ENCODE peak calls at places on chromosomes 16 and 17, in eight cellular contexts. P, E, N, L, K, X, T and A are unnamed samples.

GRCh38 chr17:4739122-4740024 is at the start of the genes CXCL16 and ZMYND15:
- DNase-seq in P (peak), E (peak), N (peak), L (peak), K (no peak), X (no peak), T (peak), A (peak)

GRCh38 chr16:79970091-79970490 is 369.6 kb upstream of the MAF start:
- DNase-seq in P (no peak), E (no peak), N (no peak), L (no peak), K (no peak), X (no peak), T (no peak), A (no peak)

GRCh38 chr16:89121691-89122321 is 28.2 kb downstream of the ACSF3 start:
- DNase-seq in P (no peak), E (peak), N (no peak), L (no peak), K (no peak), X (no peak), T (no peak), A (no peak)

GRCh38 chr16:14194706-14195105 is 123.6 kb downstream of the MRTFB start:
- DNase-seq in P (no peak), E (no peak), N (no peak), L (no peak), K (no peak), X (no peak), T (no peak), A (no peak)

GRCh38 chr17:79651751-79652150 is 40.9 kb upstream of the RBFOX3 start:
- DNase-seq in P (no peak), E (no peak), N (no peak), L (no peak), K (no peak), X (no peak), T (no peak), A (no peak)

GRCh38 chr17:65103896-65104295 is 33.3 kb upstream of the RGS9 start:
- DNase-seq in P (no peak), E (no peak), N (no peak), L (no peak), K (no peak), X (peak), T (peak), A (no peak)

GRCh38 chr16:27366687-27367462 is 35.1 kb upstream of the IL21R start:
- DNase-seq in P (peak), E (peak), N (no peak), L (no peak), K (no peak), X (no peak), T (no peak), A (no peak)

GRCh38 chr16:73356401-73357079 is 308.6 kb upstream of the ZFHX3 start:
- DNase-seq in P (no peak), E (no peak), N (no peak), L (no peak), K (no peak), X (no peak), T (no peak), A (no peak)

GRCh38 chr17:60604686-60605334 is 4.8 kb downstream of the PPM1D start:
- DNase-seq in P (no peak), E (no peak), N (no peak), L (no peak), K (peak), X (peak), T (peak), A (no peak)

GRCh38 chr17:15262291-15263205 is 2.6 kb downstream of the PMP22 start:
- DNase-seq in P (no peak), E (peak), N (peak), L (no peak), K (peak), X (peak), T (peak), A (peak)

GRCh38 chr17:79676796-79677195 is 53.9 kb upstream of the ENPP7 start:
- DNase-seq in P (no peak), E (peak), N (no peak), L (no peak), K (no peak), X (no peak), T (no peak), A (no peak)

GRCh38 chr17:39776267-39776666 is 38.5 kb downstream of the GRB7 start:
- DNase-seq in P (no peak), E (no peak), N (no peak), L (no peak), K (no peak), X (no peak), T (no peak), A (no peak)

GRCh38 chr17:67157732-67158639 is 87.0 kb downstream of the HELZ start:
- DNase-seq in P (peak), E (no peak), N (no peak), L (no peak), K (no peak), X (peak), T (peak), A (no peak)

GRCh38 chr17:39016193-39017153 is 49.3 kb upstream of the FBXO47 start:
- DNase-seq in P (no peak), E (no peak), N (no peak), L (no peak), K (no peak), X (no peak), T (no peak), A (no peak)

GRCh38 chr17:57257911-57258885 is 1.9 kb downstream of the MSI2 start:
- DNase-seq in P (no peak), E (no peak), N (no peak), L (no peak), K (no peak), X (no peak), T (no peak), A (no peak)